ENCODE peak calls at places on chromosomes 3 and 15, in six cellular contexts. R, L, X, Y, U and G are unnamed samples.

GRCh38 chr15:95826831-95827230 is 503.7 kb upstream of the NR2F2 start:
- DNase-seq in R (no peak), L (no peak), X (no peak), Y (no peak), U (no peak), G (no peak)

GRCh38 chr3:18772699-18773305 is 347.7 kb upstream of the SATB1 start:
- DNase-seq in R (no peak), L (no peak), X (no peak), Y (no peak), U (no peak), G (no peak)

GRCh38 chr3:141082064-141082463 is 30.9 kb downstream of the SPSB4 start:
- DNase-seq in R (no peak), L (no peak), X (no peak), Y (no peak), U (no peak), G (no peak)

GRCh38 chr15:45121706-45122417 is 7.7 kb downstream of the DUOXA2 start:
- DNase-seq in R (peak), L (peak), X (no peak), Y (no peak), U (no peak), G (no peak)

GRCh38 chr3:8768364-8769087 is 887 bp downstream of the OXTR start:
- DNase-seq in R (no peak), L (no peak), X (no peak), Y (no peak), U (no peak), G (no peak)

GRCh38 chr3:112013058-112013783 is 14.5 kb downstream of the TAGLN3 start:
- DNase-seq in R (peak), L (peak), X (peak), Y (peak), U (peak), G (peak)

GRCh38 chr3:162602619-162603018 is 1106.0 kb downstream of the OTOL1 start:
- DNase-seq in R (no peak), L (no peak), X (no peak), Y (no peak), U (no peak), G (no peak)

GRCh38 chr3:63709576-63709975 is 57.1 kb downstream of the SNTN start:
- DNase-seq in R (no peak), L (no peak), X (no peak), Y (no peak), U (no peak), G (no peak)

GRCh38 chr15:92444631-92445030 is 51.0 kb downstream of the ST8SIA2 start:
- DNase-seq in R (no peak), L (no peak), X (no peak), Y (no peak), U (no peak), G (no peak)

GRCh38 chr15:31024330-31024729 is 32.9 kb upstream of the MTMR10 start:
- DNase-seq in R (peak), L (peak), X (no peak), Y (no peak), U (no peak), G (no peak)

GRCh38 chr3:171306631-171307030 is 153.6 kb downstream of the TNIK start:
- DNase-seq in R (peak), L (peak), X (no peak), Y (peak), U (peak), G (peak)

GRCh38 chr3:63970596-63971468 is 52.5 kb downstream of the PSMD6 start:
- DNase-seq in R (no peak), L (no peak), X (no peak), Y (no peak), U (no peak), G (no peak)

GRCh38 chr3:115671761-115672455 is 48.6 kb downstream of the GAP43 start:
- DNase-seq in R (no peak), L (no peak), X (no peak), Y (no peak), U (no peak), G (no peak)

GRCh38 chr3:37173806-37174205 is 576 bp downstream of the LRRFIP2 start:
- DNase-seq in R (no peak), L (no peak), X (no peak), Y (no peak), U (no peak), G (no peak)

GRCh38 chr3:134079761-134080160 is 50.0 kb upstream of the SLCO2A1 start:
- DNase-seq in R (no peak), L (no peak), X (no peak), Y (no peak), U (no peak), G (no peak)

GRCh38 chr15:48397841-48398240 is 66.6 kb downstream of the DUT start:
- DNase-seq in R (no peak), L (no peak), X (no peak), Y (no peak), U (peak), G (no peak)

GRCh38 chr3:30704931-30705890 is 98.8 kb downstream of the TGFBR2 start:
- DNase-seq in R (no peak), L (no peak), X (no peak), Y (no peak), U (no peak), G (no peak)

GRCh38 chr3:89372456-89372855 is 265.0 kb downstream of the EPHA3 start:
- DNase-seq in R (no peak), L (no peak), X (no peak), Y (no peak), U (no peak), G (no peak)

GRCh38 chr3:12218161-12218560 is 59.4 kb upstream of the TIMP4 start:
- DNase-seq in R (no peak), L (no peak), X (no peak), Y (no peak), U (no peak), G (no peak)

GRCh38 chr3:179801263-179801662 is 148.4 kb downstream of the USP13 start:
- DNase-seq in R (no peak), L (peak), X (no peak), Y (no peak), U (no peak), G (no peak)

GRCh38 chr3:35900079-35900478 is 260.8 kb downstream of the ARPP21 start:
- DNase-seq in R (no peak), L (no peak), X (no peak), Y (no peak), U (no peak), G (no peak)

GRCh38 chr15:74322558-74323180 is 44.8 kb downstream of the CYP11A1 start:
- DNase-seq in R (peak), L (no peak), X (peak), Y (peak), U (peak), G (peak)

GRCh38 chr3:20924646-20925395 is 738.8 kb upstream of the SGO1 start:
- DNase-seq in R (no peak), L (no peak), X (no peak), Y (no peak), U (no peak), G (no peak)

GRCh38 chr15:44193651-44194396 is 1.2 kb downstream of the FRMD5 start:
- DNase-seq in R (no peak), L (no peak), X (no peak), Y (no peak), U (no peak), G (no peak)

GRCh38 chr3:100042144-100042543 is 72.2 kb downstream of the FILIP1L start:
- DNase-seq in R (peak), L (peak), X (no peak), Y (no peak), U (no peak), G (no peak)

GRCh38 chr3:176663819-176664218 is 533.5 kb downstream of the TBL1XR1 start:
- DNase-seq in R (peak), L (peak), X (no peak), Y (no peak), U (no peak), G (no peak)

GRCh38 chr3:168156479-168156878 is 60.8 kb upstream of the GOLIM4 start:
- DNase-seq in R (no peak), L (no peak), X (no peak), Y (no peak), U (no peak), G (no peak)

GRCh38 chr3:61530355-61530754 is 31.0 kb upstream of the PTPRG start:
- DNase-seq in R (peak), L (no peak), X (no peak), Y (no peak), U (no peak), G (no peak)

GRCh38 chr15:38758001-38758400 is 193.4 kb upstream of the RASGRP1 start:
- DNase-seq in R (peak), L (peak), X (no peak), Y (no peak), U (no peak), G (no peak)

GRCh38 chr15:77033417-77033728 is 37.5 kb downstream of the TSPAN3 start:
- DNase-seq in R (no peak), L (no peak), X (no peak), Y (peak), U (no peak), G (peak)

GRCh38 chr15:86650084-86650483 is 570.4 kb downstream of the AGBL1 start:
- DNase-seq in R (peak), L (no peak), X (no peak), Y (no peak), U (no peak), G (no peak)

GRCh38 chr3:124766113-124767095 is 36.2 kb downstream of the UMPS start:
- DNase-seq in R (no peak), L (no peak), X (no peak), Y (peak), U (no peak), G (no peak)

GRCh38 chr3:72487078-72487765 is 361.0 kb downstream of the SHQ1 start:
- DNase-seq in R (peak), L (peak), X (no peak), Y (peak), U (peak), G (no peak)

GRCh38 chr3:43997788-43998373 is 243.8 kb upstream of the TOPAZ1 start:
- DNase-seq in R (peak), L (no peak), X (no peak), Y (no peak), U (no peak), G (no peak)

GRCh38 chr3:43995078-43995928 is 246.4 kb upstream of the TOPAZ1 start:
- DNase-seq in R (peak), L (no peak), X (no peak), Y (peak), U (no peak), G (no peak)

GRCh38 chr3:43996379-43997301 is 245.0 kb upstream of the TOPAZ1 start:
- DNase-seq in R (peak), L (no peak), X (no peak), Y (peak), U (no peak), G (no peak)

GRCh38 chr3:43995929-43996378 is 245.7 kb upstream of the TOPAZ1 start:
- DNase-seq in R (peak), L (no peak), X (no peak), Y (no peak), U (no peak), G (no peak)

GRCh38 chr3:43994594-43995077 is 247.1 kb upstream of the TOPAZ1 start:
- DNase-seq in R (no peak), L (no peak), X (no peak), Y (no peak), U (no peak), G (no peak)
- H3K4me3 ChIP-seq in R (peak), L (peak), X (peak), Y (peak), U (no peak), G (peak)

DNA sequence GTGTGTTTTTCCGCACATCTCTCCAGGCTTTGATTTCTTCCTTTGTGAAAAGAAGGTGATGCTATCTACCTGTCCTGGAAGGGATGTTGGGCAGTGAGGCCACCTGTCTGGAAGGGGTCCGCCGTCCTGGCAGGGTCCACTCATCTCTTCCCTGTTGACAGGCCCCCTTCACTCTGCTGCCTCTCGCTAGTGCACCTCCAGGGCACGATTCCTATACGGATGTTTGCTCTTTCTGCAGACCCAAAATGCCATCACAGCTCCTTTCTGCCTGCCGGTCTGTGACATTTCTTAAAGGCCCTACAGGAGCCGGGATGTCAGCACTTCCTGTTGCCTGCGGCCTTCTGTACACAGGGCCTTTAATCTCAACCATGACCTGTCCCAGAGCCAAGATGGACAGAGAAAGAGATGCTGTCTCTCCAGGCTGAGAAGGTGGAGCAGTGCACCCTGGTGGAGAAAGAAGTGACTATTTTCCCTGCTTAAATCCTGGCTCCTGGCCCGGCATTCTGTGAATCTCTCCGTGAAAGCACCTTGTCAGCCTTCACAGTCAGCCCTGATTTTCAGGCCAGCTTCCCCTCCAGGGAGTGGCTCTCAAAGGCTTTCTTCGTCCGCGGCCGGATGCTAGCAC is 7.4 kb downstream of the FAM3D start:
- DNase-seq in R (peak), L (no peak), X (no peak), Y (peak), U (no peak), G (peak)
- TF ChIP-seq CTCF in R (peak), L (peak), X (no peak), Y (peak), U (no peak), G (peak)

DNA sequence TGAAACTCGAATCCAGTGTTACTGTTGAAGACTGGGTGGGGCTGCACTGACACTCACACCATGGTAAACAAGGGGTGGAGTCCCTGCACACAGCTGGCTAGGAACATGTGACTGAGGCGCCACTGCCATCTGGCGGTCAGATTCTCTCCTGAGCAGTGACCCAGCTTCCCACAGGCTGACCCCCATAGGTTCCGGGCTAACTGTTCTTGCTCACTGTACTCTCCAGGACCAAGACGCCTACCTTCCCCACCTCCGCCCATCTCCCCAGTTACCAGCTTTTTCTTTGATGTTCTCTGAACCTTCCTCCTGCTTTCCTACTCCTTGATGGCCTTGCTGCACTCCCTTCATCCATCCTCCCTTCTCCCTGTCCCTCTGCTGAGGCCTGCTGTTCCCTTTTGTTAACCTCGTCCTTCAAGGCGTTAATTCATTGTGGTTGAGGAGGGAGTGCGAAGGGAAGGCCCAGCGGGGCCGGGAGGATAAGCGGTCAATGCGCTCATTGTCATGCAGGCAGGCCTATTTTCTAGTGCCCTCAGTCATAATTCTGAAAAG is 115.2 kb downstream of the ATP8B4 start:
- DNase-seq in R (peak), L (peak), X (peak), Y (peak), U (peak), G (peak)
- H3K27ac ChIP-seq in R (peak), L (no peak), X (no peak), Y (no peak), U (no peak), G (peak)

GRCh38 chr3:107239703-107240102 is 137.5 kb upstream of the CCDC54 start:
- DNase-seq in R (no peak), L (no peak), X (no peak), Y (no peak), U (no peak), G (no peak)
- H3K4me3 ChIP-seq in R (peak), L (peak), X (no peak), Y (no peak), U (peak), G (peak)

DNA sequence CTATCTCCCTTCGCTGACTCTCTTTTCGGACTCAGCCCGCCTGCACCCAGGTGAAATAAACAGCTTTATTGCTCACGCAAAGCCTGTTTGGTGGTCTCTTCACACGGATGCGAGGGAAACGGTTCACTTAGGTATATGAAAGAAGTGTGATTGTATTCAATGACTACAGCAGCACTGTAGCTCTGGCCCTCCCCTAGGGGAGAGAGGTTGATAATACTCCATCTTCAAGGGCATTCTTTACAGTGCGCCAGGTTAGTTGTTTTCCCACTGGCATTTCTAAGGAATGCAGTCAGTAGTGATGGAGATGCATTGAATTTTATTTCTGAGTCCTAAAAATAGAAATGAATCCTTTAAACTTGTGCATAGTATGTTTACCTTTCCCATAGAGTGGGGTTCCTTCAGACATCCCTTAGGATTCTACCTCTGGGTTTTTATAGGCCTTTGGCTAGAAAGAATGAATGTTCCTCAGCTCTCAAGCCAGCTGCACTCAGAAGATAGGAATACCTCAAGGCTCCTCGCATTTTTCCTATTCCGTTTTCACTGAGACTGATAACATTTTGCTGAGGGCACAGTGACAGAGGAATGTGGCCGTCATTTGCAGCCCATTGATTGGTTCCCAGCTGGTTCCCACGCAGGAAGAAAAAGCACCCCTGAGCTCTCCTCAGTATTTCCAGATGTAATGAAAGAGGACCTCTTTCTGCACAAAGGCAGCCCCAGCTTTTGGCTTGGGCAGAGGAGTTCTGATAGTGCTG is 131.8 kb upstream of the C2CD4B start:
- DNase-seq in R (no peak), L (no peak), X (no peak), Y (no peak), U (no peak), G (no peak)
- TF ChIP-seq CTCF in R (no peak), L (no peak), X (no peak), Y (no peak), U (no peak), G (no peak)